ENCODE peak calls at places on chromosomes 7 and 10, in seven cellular contexts. F, B, X, D, L, H and R are unnamed samples.
A peak's percentile ranks its signal among the peaks of the same experiment; 100 is the strongest.

GRCh38 chr10:55500931-55501559 is 700.0 kb upstream of the PCDH15 start:
- DNase-seq in F (no peak), B (no peak), X (peak; percentile 34), D (peak; percentile 37), L (peak; percentile 72), H (peak; percentile 64), R (no peak)

GRCh38 chr10:89555688-89556445 is 20.5 kb upstream of the SLC16A12 start:
- DNase-seq in F (no peak), B (no peak), X (peak; percentile 41), D (peak; percentile 38), L (peak; percentile 27), H (no peak), R (no peak)

GRCh38 chr10:62454696-62455451 is 80.7 kb downstream of the ZNF365 start:
- DNase-seq in F (peak; percentile 34), B (peak; percentile 21), X (peak; percentile 8), D (peak; percentile 60), L (peak; percentile 99), H (no peak), R (peak; percentile 53)

GRCh38 chr7:86768967-86769760 is 125.5 kb downstream of the GRM3 start:
- DNase-seq in F (no peak), B (no peak), X (no peak), D (no peak), L (no peak), H (no peak), R (no peak)

GRCh38 chr10:70331486-70332268 is 47.9 kb upstream of the NPFFR1 start:
- DNase-seq in F (peak; percentile 49), B (peak; percentile 96), X (peak; percentile 65), D (peak; percentile 84), L (peak; percentile 99), H (peak; percentile 35), R (peak; percentile 63)

GRCh38 chr10:129718548-129719414 is 245.3 kb downstream of the EBF3 start:
- DNase-seq in F (no peak), B (no peak), X (no peak), D (no peak), L (no peak), H (no peak), R (no peak)

GRCh38 chr10:99394761-99395386 is 35.5 kb downstream of the GOT1 start:
- DNase-seq in F (no peak), B (no peak), X (no peak), D (no peak), L (peak; percentile 81), H (no peak), R (no peak)

GRCh38 chr7:151452141-151452571 is 12.2 kb upstream of the CRYGN start:
- DNase-seq in F (no peak), B (no peak), X (peak; percentile 5), D (no peak), L (no peak), H (no peak), R (no peak)

GRCh38 chr10:42753126-42753506 is 29.5 kb upstream of the BMS1 start:
- DNase-seq in F (peak; percentile 77), B (peak; percentile 18), X (peak; percentile 89), D (peak; percentile 75), L (peak; percentile 89), H (peak; percentile 77), R (peak; percentile 87)

GRCh38 chr10:101939273-101939635 is 95.7 kb upstream of the KCNIP2 start:
- DNase-seq in F (no peak), B (peak; percentile 38), X (no peak), D (peak; percentile 79), L (peak; percentile 83), H (no peak), R (no peak)

GRCh38 chr7:33243319-33243881 is 114.0 kb downstream of the BBS9 start:
- DNase-seq in F (no peak), B (no peak), X (no peak), D (peak; percentile 57), L (peak; percentile 63), H (no peak), R (no peak)

GRCh38 chr7:46522354-46522906 is 601.4 kb upstream of the IGFBP3 start:
- DNase-seq in F (no peak), B (no peak), X (no peak), D (no peak), L (no peak), H (no peak), R (no peak)

GRCh38 chr7:36972140-36972518 is 247.8 kb upstream of the AOAH start:
- DNase-seq in F (no peak), B (no peak), X (no peak), D (no peak), L (no peak), H (no peak), R (no peak)

GRCh38 chr10:79038841-79039201 is 29.9 kb upstream of the ZMIZ1 start:
- DNase-seq in F (no peak), B (no peak), X (no peak), D (no peak), L (no peak), H (peak; percentile 46), R (peak; percentile 8)

GRCh38 chr10:99234067-99234738 is 1.4 kb downstream of the HPSE2 start:
- DNase-seq in F (peak; percentile 42), B (peak; percentile 66), X (peak; percentile 20), D (peak; percentile 24), L (no peak), H (peak; percentile 12), R (peak; percentile 35)

GRCh38 chr10:129114588-129114987 is 352.5 kb upstream of the MGMT start:
- DNase-seq in F (no peak), B (no peak), X (no peak), D (no peak), L (no peak), H (no peak), R (no peak)

GRCh38 chr10:89427629-89428028 is 13.3 kb downstream of the IFIT5 start:
- DNase-seq in F (no peak), B (no peak), X (no peak), D (no peak), L (peak; percentile 71), H (no peak), R (no peak)

GRCh38 chr10:87532696-87533095 is 28.0 kb downstream of the MINPP1 start:
- DNase-seq in F (no peak), B (no peak), X (no peak), D (no peak), L (no peak), H (no peak), R (no peak)

GRCh38 chr10:87538092-87538795 is 33.6 kb downstream of the MINPP1 start:
- DNase-seq in F (no peak), B (no peak), X (no peak), D (no peak), L (no peak), H (no peak), R (no peak)

GRCh38 chr10:87531908-87532622 is 27.4 kb downstream of the MINPP1 start:
- DNase-seq in F (no peak), B (no peak), X (no peak), D (no peak), L (no peak), H (no peak), R (no peak)

DNA sequence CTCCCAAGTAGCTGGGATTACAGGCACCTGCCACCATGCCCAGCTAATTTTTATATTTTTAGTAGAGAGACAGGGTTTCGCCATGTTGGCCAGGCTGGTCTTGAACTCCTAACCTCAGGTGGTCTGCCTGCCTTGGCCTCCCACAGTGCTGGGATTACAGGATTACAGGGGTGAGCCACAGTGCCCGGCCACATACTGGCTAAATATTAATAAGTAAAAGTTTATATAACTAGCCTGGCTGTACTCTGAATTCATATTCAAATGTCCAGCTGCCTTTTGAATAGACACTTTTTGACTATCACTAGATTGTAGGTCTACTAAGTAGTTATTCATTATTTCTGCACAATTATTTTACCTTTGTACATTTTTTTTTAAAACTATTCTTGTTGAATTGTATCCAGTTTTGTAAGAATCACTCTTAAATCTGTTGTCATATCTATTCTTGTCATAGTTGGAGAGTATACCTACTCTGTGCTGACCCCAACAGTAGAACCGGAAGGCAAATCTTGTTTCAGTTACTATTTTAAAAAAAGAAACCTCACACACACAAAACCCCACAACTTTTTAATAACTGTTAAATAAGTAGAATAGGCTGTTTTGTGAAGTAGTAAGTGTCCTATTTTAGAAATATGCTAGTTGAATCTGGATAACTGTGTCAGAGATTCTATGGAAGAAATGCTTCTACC is 29.6 kb downstream of the MINPP1 start:
- DNase-seq in F (no peak), B (no peak), X (no peak), D (no peak), L (no peak), H (no peak), R (no peak)
- H3K4me3 ChIP-seq in F (no peak overlapping the region), B (no peak overlapping the region), X (no peak overlapping the region), D (no peak overlapping the region), L (no peak overlapping the region), H (no peak overlapping the region), R (no peak overlapping the region)

GRCh38 chr10:68517188-68517587 is 10.1 kb downstream of the SLC25A16 start:
- DNase-seq in F (no peak), B (no peak), X (no peak), D (no peak), L (peak; percentile 90), H (no peak), R (no peak)
- H3K27ac ChIP-seq in F (no peak overlapping the region), B (no peak overlapping the region), X (no peak overlapping the region), D (no peak overlapping the region), L (peak overlapping the region; percentile 82), H (no peak overlapping the region), R (no peak overlapping the region)

GRCh38 chr7:50988465-50988864 is 205.8 kb upstream of the GRB10 start:
- DNase-seq in F (no peak), B (no peak), X (no peak), D (no peak), L (no peak), H (no peak), R (no peak)

GRCh38 chr7:50978633-50979215 is 196.0 kb upstream of the GRB10 start:
- DNase-seq in F (no peak), B (no peak), X (no peak), D (peak; percentile 35), L (peak; percentile 55), H (peak; percentile 24), R (no peak)

GRCh38 chr7:50981743-50982142 is 199.0 kb upstream of the GRB10 start:
- DNase-seq in F (no peak), B (no peak), X (no peak), D (no peak), L (no peak), H (no peak), R (no peak)

DNA sequence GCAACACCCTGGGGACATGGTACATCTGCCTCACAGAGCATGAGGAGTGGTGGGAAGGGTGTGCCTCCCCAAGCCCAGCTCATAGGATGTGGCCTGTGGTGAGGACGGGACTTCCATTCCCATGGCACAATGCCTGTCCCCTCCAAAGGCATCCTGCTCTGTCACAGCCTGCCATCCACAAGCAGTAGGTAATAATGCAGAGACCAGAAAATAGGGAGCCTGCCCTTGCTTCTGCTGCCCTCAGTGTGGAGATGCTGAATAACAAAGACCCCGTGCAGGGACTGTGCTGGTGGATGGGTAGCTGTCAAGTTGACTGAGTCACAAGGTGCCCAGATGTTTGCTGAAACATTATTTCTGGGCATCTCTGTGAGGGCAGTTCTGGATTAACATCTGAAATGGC is 199.9 kb upstream of the GRB10 start:
- DNase-seq in F (no peak), B (no peak), X (no peak), D (peak; percentile 16), L (peak; percentile 35), H (no peak), R (no peak)
- TF ChIP-seq CTCF in F (no peak), B (no peak), X (no peak), D (peak; percentile 7), L (peak; percentile 41), H (peak; percentile 8), R (no peak)

DNA sequence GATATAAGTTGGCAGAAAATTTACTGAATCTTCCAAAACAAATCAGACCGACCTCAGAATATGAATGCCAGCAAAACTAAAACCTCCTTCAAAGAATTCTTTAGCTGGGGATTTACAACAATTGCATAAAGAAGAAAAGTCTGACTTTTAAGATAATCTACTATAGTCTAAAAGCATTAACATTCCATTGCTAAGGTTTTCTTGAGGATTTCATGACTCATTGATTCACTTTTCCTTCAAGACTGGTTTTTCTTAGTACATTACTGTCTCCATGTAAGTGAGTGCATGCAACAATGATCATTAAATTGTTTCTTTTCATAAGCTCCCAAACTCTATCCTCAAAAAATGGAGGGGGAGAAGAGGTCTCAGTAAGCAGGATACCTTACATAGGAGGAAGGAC is 3.1 kb downstream of the GLI3 start:
- DNase-seq in F (no peak), B (no peak), X (no peak), D (no peak), L (peak; percentile 51), H (no peak), R (no peak)
- H3K4me3 ChIP-seq in F (no peak overlapping the region), B (no peak overlapping the region), X (no peak overlapping the region), D (no peak overlapping the region), L (peak overlapping the region; percentile 92), H (no peak overlapping the region), R (no peak overlapping the region)